ENCODE peak calls at places on chromosomes 5 and 9, in five cellular contexts. One of them, this sample, is unnamed.
A peak's percentile ranks its signal among the peaks of the same experiment; 100 is the strongest.

GRCh38 chr5:90111354-90112070 is 298.0 kb downstream of the CETN3 start:
- DNase-seq in psoas muscle: no peak
- DNase-seq in A549: no peak
- DNase-seq in lower lobe of right lung: no peak
- DNase-seq in adrenal gland: no peak
- DNase-seq in this sample: no peak

GRCh38 chr9:77750981-77751340 is 102.8 kb upstream of the GNA14 start:
- DNase-seq in psoas muscle: no peak
- DNase-seq in A549: no peak
- DNase-seq in lower lobe of right lung: no peak
- DNase-seq in adrenal gland: no peak
- DNase-seq in this sample: no peak

GRCh38 chr9:120625222-120625621 is 45.3 kb upstream of the CDK5RAP2 start:
- DNase-seq in psoas muscle: no peak
- DNase-seq in A549: no peak
- DNase-seq in lower lobe of right lung: no peak
- DNase-seq in adrenal gland: no peak
- DNase-seq in this sample: no peak

GRCh38 chr5:130168211-130168610 is 263.9 kb downstream of the CHSY3 start:
- DNase-seq in psoas muscle: no peak
- DNase-seq in A549: no peak
- DNase-seq in lower lobe of right lung: no peak
- DNase-seq in adrenal gland: no peak
- DNase-seq in this sample: peak; percentile 12

GRCh38 chr5:88815048-88815789 is 67.8 kb downstream of the MEF2C start:
- DNase-seq in psoas muscle: no peak
- DNase-seq in A549: no peak
- DNase-seq in lower lobe of right lung: no peak
- DNase-seq in adrenal gland: no peak
- DNase-seq in this sample: no peak

GRCh38 chr9:114721491-114722362 is 39.7 kb upstream of the TEX48 start:
- DNase-seq in psoas muscle: no peak
- DNase-seq in A549: peak; percentile 15
- DNase-seq in lower lobe of right lung: no peak
- DNase-seq in adrenal gland: no peak
- DNase-seq in this sample: peak; percentile 72

GRCh38 chr9:14084867-14085266 is 229.1 kb downstream of the NFIB start:
- DNase-seq in psoas muscle: no peak
- DNase-seq in A549: no peak
- DNase-seq in lower lobe of right lung: no peak
- DNase-seq in adrenal gland: no peak
- DNase-seq in this sample: no peak

GRCh38 chr9:137311171-137311970 is 9.3 kb upstream of the NRARP start:
- DNase-seq in psoas muscle: no peak
- DNase-seq in A549: no peak
- DNase-seq in lower lobe of right lung: peak; percentile 64
- DNase-seq in adrenal gland: peak; percentile 18
- DNase-seq in this sample: peak; percentile 99

GRCh38 chr5:61264273-61264661 is 67.8 kb upstream of the ZSWIM6 start:
- DNase-seq in psoas muscle: no peak
- DNase-seq in A549: no peak
- DNase-seq in lower lobe of right lung: no peak
- DNase-seq in adrenal gland: no peak
- DNase-seq in this sample: no peak

GRCh38 chr9:98980291-98980690 is 36.6 kb downstream of the COL15A1 start:
- DNase-seq in psoas muscle: no peak
- DNase-seq in A549: no peak
- DNase-seq in lower lobe of right lung: no peak
- DNase-seq in adrenal gland: no peak
- DNase-seq in this sample: no peak

GRCh38 chr5:64180661-64181343 is 15.2 kb downstream of the RNF180 start:
- DNase-seq in psoas muscle: no peak
- DNase-seq in A549: no peak
- DNase-seq in lower lobe of right lung: no peak
- DNase-seq in adrenal gland: no peak
- DNase-seq in this sample: no peak

GRCh38 chr5:143172736-143173135 is 230.8 kb downstream of the NR3C1 start:
- DNase-seq in psoas muscle: no peak
- DNase-seq in A549: no peak
- DNase-seq in lower lobe of right lung: no peak
- DNase-seq in adrenal gland: no peak
- DNase-seq in this sample: no peak

GRCh38 chr5:180250329-180250728 is 41.3 kb upstream of the RASGEF1C start:
- DNase-seq in psoas muscle: no peak
- DNase-seq in A549: no peak
- DNase-seq in lower lobe of right lung: no peak
- DNase-seq in adrenal gland: no peak
- DNase-seq in this sample: no peak

GRCh38 chr5:159332800-159333563 is 2.7 kb upstream of the IL12B start:
- DNase-seq in psoas muscle: no peak
- DNase-seq in A549: no peak
- DNase-seq in lower lobe of right lung: no peak
- DNase-seq in adrenal gland: no peak
- DNase-seq in this sample: no peak

GRCh38 chr5:80237243-80237642 is 18.6 kb downstream of the SERINC5 start:
- DNase-seq in psoas muscle: no peak
- DNase-seq in A549: no peak
- DNase-seq in lower lobe of right lung: no peak
- DNase-seq in adrenal gland: no peak
- DNase-seq in this sample: no peak

GRCh38 chr5:61732376-61732775 is 400.3 kb downstream of the ZSWIM6 start:
- DNase-seq in psoas muscle: no peak
- DNase-seq in A549: no peak
- DNase-seq in lower lobe of right lung: no peak
- DNase-seq in adrenal gland: no peak
- DNase-seq in this sample: no peak

GRCh38 chr9:32844259-32844658 is 60.9 kb downstream of the TMEM215 start:
- DNase-seq in psoas muscle: no peak
- DNase-seq in A549: no peak
- DNase-seq in lower lobe of right lung: no peak
- DNase-seq in adrenal gland: no peak
- DNase-seq in this sample: no peak

GRCh38 chr9:3337515-3337914 is 188.3 kb downstream of the RFX3 start:
- DNase-seq in psoas muscle: no peak
- DNase-seq in A549: no peak
- DNase-seq in lower lobe of right lung: no peak
- DNase-seq in adrenal gland: no peak
- DNase-seq in this sample: no peak

GRCh38 chr5:149485655-149486615 is 65.3 kb downstream of the CSNK1A1 start:
- DNase-seq in psoas muscle: peak; percentile 74
- DNase-seq in A549: peak; percentile 63
- DNase-seq in lower lobe of right lung: peak; percentile 58
- DNase-seq in adrenal gland: peak; percentile 82
- DNase-seq in this sample: peak; percentile 89

GRCh38 chr5:107653685-107654084 is 17.1 kb downstream of the EFNA5 start:
- DNase-seq in psoas muscle: no peak
- DNase-seq in A549: no peak
- DNase-seq in lower lobe of right lung: no peak
- DNase-seq in adrenal gland: no peak
- DNase-seq in this sample: no peak

GRCh38 chr9:16257604-16258003 is 612.9 kb downstream of the BNC2 start:
- DNase-seq in psoas muscle: no peak
- DNase-seq in A549: no peak
- DNase-seq in lower lobe of right lung: no peak
- DNase-seq in adrenal gland: no peak
- DNase-seq in this sample: peak; percentile 27

GRCh38 chr5:111106320-111106948 is 14.3 kb downstream of the WDR36 start:
- DNase-seq in psoas muscle: no peak
- DNase-seq in A549: no peak
- DNase-seq in lower lobe of right lung: no peak
- DNase-seq in adrenal gland: no peak
- DNase-seq in this sample: no peak

GRCh38 chr9:27206041-27206440 is 90.9 kb downstream of the EQTN start:
- DNase-seq in psoas muscle: no peak
- DNase-seq in A549: no peak
- DNase-seq in lower lobe of right lung: no peak
- DNase-seq in adrenal gland: no peak
- DNase-seq in this sample: no peak

GRCh38 chr5:43602456-43602817 is 543 bp upstream of the NNT start:
- DNase-seq in psoas muscle: no peak
- DNase-seq in A549: peak; percentile 9
- DNase-seq in lower lobe of right lung: no peak
- DNase-seq in adrenal gland: peak; percentile 26
- DNase-seq in this sample: peak; percentile 42

GRCh38 chr9:116639251-116639741 is 47.8 kb upstream of the TRIM32 start:
- DNase-seq in psoas muscle: no peak
- DNase-seq in A549: no peak
- DNase-seq in lower lobe of right lung: no peak
- DNase-seq in adrenal gland: no peak
- DNase-seq in this sample: no peak

DNA sequence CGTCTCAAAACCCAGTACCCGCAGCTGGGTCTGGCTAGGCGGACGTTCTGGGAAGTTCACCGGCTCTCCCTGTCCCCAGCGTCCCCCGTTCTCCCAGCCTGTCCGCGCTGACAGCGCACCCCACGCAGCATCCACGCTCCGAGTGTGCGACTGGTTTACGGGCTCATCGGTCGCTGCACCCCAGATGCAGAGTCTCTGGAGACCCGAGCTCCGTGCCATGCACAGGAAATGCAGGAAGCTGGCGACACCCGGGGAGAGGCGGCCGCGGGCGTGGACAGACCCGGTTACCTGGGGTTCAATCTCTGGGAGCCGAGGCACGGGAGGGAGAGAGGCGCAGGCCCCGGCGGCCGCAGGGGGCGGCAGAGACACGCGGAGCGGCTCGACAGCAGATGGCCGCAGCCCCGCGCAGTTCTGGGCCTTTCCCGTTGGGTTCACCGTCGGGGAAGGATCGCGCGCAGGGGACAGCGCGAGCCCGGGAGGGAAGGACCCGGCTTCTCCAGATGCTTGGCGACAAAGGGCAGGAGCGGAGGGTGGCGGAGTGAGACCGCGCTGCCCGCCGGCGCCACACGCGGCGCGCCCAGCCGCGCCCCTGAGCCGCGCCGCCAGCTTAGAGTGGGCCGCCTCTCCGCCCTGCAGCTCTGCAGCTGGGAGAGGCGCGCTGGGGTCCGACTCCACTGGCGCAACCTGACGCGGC is 558 bp downstream of the SHROOM1 start:
- DNase-seq in psoas muscle: peak; percentile 79
- DNase-seq in A549: peak; percentile 95
- DNase-seq in lower lobe of right lung: peak; percentile 87
- DNase-seq in adrenal gland: peak; percentile 78
- DNase-seq in this sample: peak; percentile 93
- TF ChIP-seq CTCF in psoas muscle: peak; percentile 86
- TF ChIP-seq CTCF in A549: peak; percentile 69
- TF ChIP-seq CTCF in lower lobe of right lung: peak; percentile 95
- TF ChIP-seq CTCF in adrenal gland: peak; percentile 88
- TF ChIP-seq CTCF in this sample: peak; percentile 98

GRCh38 chr5:131513780-131514179 is 121.2 kb downstream of the RAPGEF6 start:
- DNase-seq in psoas muscle: no peak
- DNase-seq in A549: no peak
- DNase-seq in lower lobe of right lung: no peak
- DNase-seq in adrenal gland: no peak
- DNase-seq in this sample: no peak

GRCh38 chr5:131514316-131515275 is 120.4 kb downstream of the RAPGEF6 start:
- DNase-seq in psoas muscle: no peak
- DNase-seq in A549: no peak
- DNase-seq in lower lobe of right lung: no peak
- DNase-seq in adrenal gland: no peak
- DNase-seq in this sample: no peak

GRCh38 chr5:131509811-131510210 is 125.2 kb downstream of the RAPGEF6 start:
- DNase-seq in psoas muscle: no peak
- DNase-seq in A549: no peak
- DNase-seq in lower lobe of right lung: no peak
- DNase-seq in adrenal gland: no peak
- DNase-seq in this sample: no peak

GRCh38 chr5:131511934-131512333 is 123.1 kb downstream of the RAPGEF6 start:
- DNase-seq in psoas muscle: no peak
- DNase-seq in A549: no peak
- DNase-seq in lower lobe of right lung: no peak
- DNase-seq in adrenal gland: no peak
- DNase-seq in this sample: no peak

DNA sequence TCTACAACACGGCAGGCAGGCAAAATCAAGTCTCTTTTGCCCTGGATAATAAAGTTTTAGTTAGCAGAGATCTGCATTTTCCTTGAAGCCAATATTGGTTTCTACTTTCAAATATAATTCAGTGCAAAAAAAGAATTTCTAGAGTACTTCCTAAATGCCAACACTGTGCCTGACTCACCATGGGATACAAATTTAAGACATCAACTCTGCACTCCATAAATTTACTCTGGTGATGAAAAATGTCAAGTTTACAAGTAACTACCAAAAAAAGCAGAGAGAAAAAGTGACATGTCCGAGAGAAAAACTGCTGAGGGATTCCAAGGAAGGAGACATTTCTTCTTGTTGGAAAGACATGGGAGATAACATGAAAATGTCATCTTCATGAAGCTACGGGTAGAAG is 119.7 kb downstream of the RAPGEF6 start:
- DNase-seq in psoas muscle: no peak
- DNase-seq in A549: no peak
- DNase-seq in lower lobe of right lung: no peak
- DNase-seq in adrenal gland: no peak
- DNase-seq in this sample: no peak
- H3K27ac ChIP-seq in psoas muscle: peak overlapping the region; percentile 37
- H3K27ac ChIP-seq in A549: no peak overlapping the region
- H3K27ac ChIP-seq in lower lobe of right lung: peak overlapping the region; percentile 33
- H3K27ac ChIP-seq in adrenal gland: no peak overlapping the region
- H3K27ac ChIP-seq in this sample: no peak overlapping the region

GRCh38 chr5:151051931-151052608 is 28.8 kb downstream of the TNIP1 start:
- DNase-seq in psoas muscle: no peak
- DNase-seq in A549: no peak
- DNase-seq in lower lobe of right lung: no peak
- DNase-seq in adrenal gland: no peak
- DNase-seq in this sample: no peak
- TF ChIP-seq CTCF in psoas muscle: no peak
- TF ChIP-seq CTCF in A549: no peak
- TF ChIP-seq CTCF in lower lobe of right lung: no peak
- TF ChIP-seq CTCF in adrenal gland: no peak
- TF ChIP-seq CTCF in this sample: no peak

DNA sequence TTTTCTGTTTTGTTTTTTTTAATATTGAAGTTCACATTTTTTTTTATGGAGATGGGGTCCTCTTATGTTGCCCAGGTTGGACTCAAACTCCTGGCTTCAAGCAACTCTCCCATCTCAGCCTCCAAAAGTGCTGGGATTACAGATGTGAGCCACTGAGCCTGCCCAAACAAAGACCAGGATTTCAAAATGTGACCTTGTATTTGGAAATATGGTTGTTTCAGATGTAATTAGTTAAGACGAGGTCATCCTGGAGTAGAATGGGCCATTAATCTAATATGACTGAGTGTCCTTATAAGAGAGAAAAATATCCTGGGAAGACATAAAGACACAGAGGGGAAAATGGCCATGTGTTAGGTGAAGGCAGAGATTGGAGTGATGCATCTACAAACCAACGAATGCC is 340.5 kb downstream of the RAB3C start:
- DNase-seq in psoas muscle: no peak
- DNase-seq in A549: no peak
- DNase-seq in lower lobe of right lung: no peak
- DNase-seq in adrenal gland: no peak
- DNase-seq in this sample: no peak
- H3K27ac ChIP-seq in psoas muscle: peak overlapping the region; percentile 96
- H3K27ac ChIP-seq in A549: peak overlapping the region; percentile 65
- H3K27ac ChIP-seq in lower lobe of right lung: peak overlapping the region; percentile 62
- H3K27ac ChIP-seq in adrenal gland: peak overlapping the region; percentile 61
- H3K27ac ChIP-seq in this sample: no peak overlapping the region